ENCODE peak calls at places on chromosomes 4 and X, in nine cellular contexts. D is GDM1, K is HFFc6, C is NCI-H1930, B is iPS-NIHi11, F is tibial artery, V is PC-3, A is EH, X is C1 segment of cervical spinal cord. R is an unnamed sample.

GRCh38 chr4:16745009-16745408 is 153.4 kb downstream of the LDB2 start:
- DNase-seq in C (no peak), B (no peak), D (no peak), X (no peak), A (peak; percentile 68), F (no peak), K (peak; percentile 63), V (peak; percentile 9), R (no peak)

GRCh38 chr4:80610845-80611244 is 275.3 kb downstream of the CFAP299 start:
- DNase-seq in B (no peak), A (peak; percentile 24), C (no peak), F (no peak), V (no peak), X (no peak), D (no peak), K (peak; percentile 20), R (no peak)

GRCh38 chr4:130479674-130480073 is 1383.7 kb downstream of the C4orf33 start:
- DNase-seq in K (no peak), A (no peak), D (no peak), X (no peak), B (no peak), F (no peak), C (no peak), V (no peak), R (no peak)

GRCh38 chr4:154317600-154317999 is 174.0 kb downstream of the DCHS2 start:
- DNase-seq in X (no peak), F (no peak), A (no peak), D (no peak), V (no peak), C (no peak), K (no peak), B (no peak), R (no peak)

GRCh38 chr4:118849867-118850812 is 14.2 kb upstream of the SEC24D start:
- DNase-seq in D (peak; percentile 5), K (no peak), C (no peak), F (no peak), V (peak; percentile 4), X (no peak), B (peak; percentile 62), A (peak; percentile 37), R (no peak)

GRCh38 chrX:103157511-103158316 is 57.2 kb upstream of the BEX4 start:
- DNase-seq in C (no peak), D (peak; percentile 3), V (peak; percentile 78), A (peak; percentile 43), F (no peak), B (peak; percentile 21), X (no peak), K (peak; percentile 20), R (peak; percentile 4)

GRCh38 chr4:154497901-154498300 is 6.3 kb upstream of the DCHS2 start:
- DNase-seq in C (no peak), B (no peak), K (no peak), A (no peak), F (no peak), X (no peak), D (no peak), V (no peak), R (no peak)

GRCh38 chr4:140865830-140866229 is 109.6 kb upstream of the TBC1D9 start:
- DNase-seq in A (no peak), D (no peak), K (no peak), B (no peak), X (no peak), F (no peak), C (no peak), V (no peak), R (no peak)

GRCh38 chr4:39255266-39255665 is 72.9 kb downstream of the WDR19 start:
- DNase-seq in D (no peak), V (peak; percentile 68), K (peak; percentile 55), F (no peak), B (peak; percentile 20), C (no peak), X (no peak), A (peak; percentile 66), R (no peak)

GRCh38 chr4:42608551-42608950 is 48.4 kb downstream of the ATP8A1 start:
- DNase-seq in V (peak; percentile 26), D (no peak), F (no peak), C (no peak), K (no peak), A (no peak), X (no peak), B (no peak), R (no peak)

GRCh38 chr4:26197018-26197779 is 123.6 kb upstream of the RBPJ start:
- DNase-seq in B (no peak), F (no peak), X (no peak), C (no peak), V (peak; percentile 96), A (peak; percentile 92), D (no peak), K (peak; percentile 96), R (peak; percentile 21)

GRCh38 chrX:110440016-110440805 is 81.6 kb downstream of the RTL9 start:
- DNase-seq in C (no peak), V (no peak), A (no peak), X (no peak), B (no peak), F (no peak), K (no peak), D (no peak), R (no peak)

GRCh38 chr4:73727685-73728084 is 12.7 kb upstream of the CXCL8 start:
- DNase-seq in A (no peak), X (no peak), D (no peak), K (no peak), F (no peak), B (no peak), V (peak; percentile 95), C (no peak), R (no peak)

GRCh38 chrX:48897157-48897620 is 379 bp downstream of the TIMM17B start:
- DNase-seq in F (peak; percentile 86), X (peak; percentile 43), B (peak; percentile 64), C (peak; percentile 72), A (peak; percentile 75), V (peak; percentile 78), K (peak; percentile 56), D (no peak), R (no peak)

GRCh38 chr4:169619518-169619957 is 840 bp upstream of the CLCN3 start:
- DNase-seq in C (peak; percentile 11), K (peak; percentile 52), B (peak; percentile 43), F (no peak), A (peak; percentile 36), V (peak; percentile 72), X (peak; percentile 40), D (peak; percentile 8), R (peak; percentile 40)

GRCh38 chr4:10164877-10165283 is 48.3 kb upstream of the WDR1 start:
- DNase-seq in A (peak; percentile 71), X (no peak), C (no peak), K (peak; percentile 50), D (peak; percentile 34), B (peak; percentile 64), F (peak; percentile 66), V (peak; percentile 43), R (no peak)

GRCh38 chr4:74682567-74683359 is 111.6 kb downstream of the BTC start:
- DNase-seq in K (peak; percentile 97), B (peak; percentile 17), D (no peak), X (no peak), V (peak; percentile 92), A (peak; percentile 94), F (no peak), C (no peak), R (no peak)

GRCh38 chrX:131633285-131633917 is 89.5 kb downstream of the OR13H1 start:
- DNase-seq in K (peak; percentile 27), B (peak; percentile 60), D (peak; percentile 9), C (peak; percentile 11), X (no peak), F (no peak), A (peak; percentile 33), V (peak; percentile 68), R (no peak)

GRCh38 chrX:151458824-151459223 is 61.8 kb downstream of the VMA21 start:
- DNase-seq in V (no peak), K (no peak), F (no peak), B (no peak), X (no peak), D (no peak), A (peak; percentile 15), C (no peak), R (no peak)

GRCh38 chrX:74325130-74326059 is 21.4 kb downstream of the ZCCHC13 start:
- DNase-seq in K (no peak), D (no peak), C (no peak), B (peak; percentile 59), F (no peak), X (no peak), V (no peak), A (no peak), R (no peak)

GRCh38 chr4:100189820-100190642 is at the start of gene DDIT4L:
- DNase-seq in B (peak; percentile 82), V (no peak), D (no peak), C (no peak), X (no peak), F (peak; percentile 69), K (peak; percentile 25), A (peak; percentile 56), R (no peak)